ENCODE peak calls at places on chromosomes 11 and 22, in eight cellular contexts. L is right lobe of liver, B is HepG2, Z is chondrocyte, V is cardiac muscle cell, R is lower leg skin, G is lung, O is spleen. Q is an unnamed sample.

GRCh38 chr11:103878646-103879045 is 157.8 kb upstream of the DDI1 start:
- DNase-seq in L (no peak), B (no peak), Z (no peak), V (no peak), R (peak), G (no peak), O (no peak), Q (no peak)

GRCh38 chr22:27726344-27726725 is 75.2 kb downstream of the MN1 start:
- DNase-seq in L (no peak), B (no peak), Z (no peak), V (no peak), R (no peak), G (no peak), O (no peak), Q (no peak)

GRCh38 chr11:102391549-102392237 is 44.7 kb downstream of the BIRC2 start:
- DNase-seq in L (no peak), B (no peak), Z (no peak), V (no peak), R (no peak), G (no peak), O (no peak), Q (no peak)

GRCh38 chr11:35235944-35236666 is 97.1 kb downstream of the CD44 start:
- DNase-seq in L (peak), B (no peak), Z (no peak), V (no peak), R (no peak), G (no peak), O (no peak), Q (no peak)

GRCh38 chr11:122189259-122189658 is 73.2 kb upstream of the BLID start:
- DNase-seq in L (no peak), B (no peak), Z (no peak), V (no peak), R (peak), G (no peak), O (no peak), Q (no peak)

GRCh38 chr11:125071408-125071807 is 8.3 kb downstream of the SLC37A2 start:
- DNase-seq in L (peak), B (no peak), Z (peak), V (no peak), R (no peak), G (no peak), O (peak), Q (no peak)

GRCh38 chr11:61131998-61132555 is 29.1 kb downstream of the VPS37C start:
- DNase-seq in L (no peak), B (no peak), Z (peak), V (no peak), R (no peak), G (no peak), O (no peak), Q (no peak)

GRCh38 chr11:61618991-61619390 is 38.1 kb upstream of the SYT7 start:
- DNase-seq in L (no peak), B (no peak), Z (no peak), V (no peak), R (no peak), G (no peak), O (no peak), Q (no peak)

GRCh38 chr11:62133328-62134065 is 9.7 kb downstream of the INCENP start:
- DNase-seq in L (no peak), B (no peak), Z (peak), V (peak), R (no peak), G (no peak), O (no peak), Q (no peak)

GRCh38 chr11:19874241-19874640 is 161.6 kb downstream of the NAV2 start:
- DNase-seq in L (no peak), B (no peak), Z (no peak), V (no peak), R (no peak), G (no peak), O (no peak), Q (no peak)

GRCh38 chr11:34335331-34335730 is 22.5 kb downstream of the ABTB2 start:
- DNase-seq in L (no peak), B (no peak), Z (no peak), V (no peak), R (no peak), G (no peak), O (no peak), Q (no peak)

GRCh38 chr11:76610871-76611475 is 59.6 kb downstream of the LRRC32 start:
- DNase-seq in L (no peak), B (no peak), Z (no peak), V (peak), R (no peak), G (no peak), O (peak), Q (peak)

DNA sequence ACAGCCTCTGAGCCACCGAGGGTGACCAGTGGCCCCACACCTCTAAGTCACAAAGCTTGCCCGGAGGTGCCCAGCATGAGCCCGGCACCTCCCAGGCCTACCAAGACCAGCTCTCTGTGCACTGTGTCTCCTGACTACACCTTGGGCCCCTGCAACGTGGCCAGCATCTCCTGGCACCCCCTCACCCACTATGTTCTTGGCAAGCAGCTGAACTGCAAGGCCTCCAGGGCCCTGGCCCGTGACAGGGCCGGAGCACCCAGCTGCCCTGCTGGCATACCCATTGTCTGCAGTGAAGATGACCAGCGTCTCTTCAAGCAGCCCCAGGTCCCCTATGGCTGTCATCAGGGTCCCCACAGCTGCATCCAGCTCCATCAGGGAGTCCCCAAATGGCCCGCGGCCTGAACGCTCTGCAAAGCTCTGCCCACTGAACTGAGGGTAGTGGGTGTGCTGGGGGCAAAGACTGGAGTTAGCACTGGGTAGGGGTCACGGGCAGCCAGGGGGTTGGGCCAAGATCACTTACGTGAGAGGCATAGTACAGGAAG is 1.6 kb downstream of the ARSA start:
- DNase-seq in L (no peak), B (no peak), Z (no peak), V (no peak), R (no peak), G (no peak), O (peak), Q (no peak)
- TF ChIP-seq CTCF in L (no peak), B (no peak), Z (no peak), V (no peak), R (no peak), G (no peak), O (no peak), Q (peak)

DNA sequence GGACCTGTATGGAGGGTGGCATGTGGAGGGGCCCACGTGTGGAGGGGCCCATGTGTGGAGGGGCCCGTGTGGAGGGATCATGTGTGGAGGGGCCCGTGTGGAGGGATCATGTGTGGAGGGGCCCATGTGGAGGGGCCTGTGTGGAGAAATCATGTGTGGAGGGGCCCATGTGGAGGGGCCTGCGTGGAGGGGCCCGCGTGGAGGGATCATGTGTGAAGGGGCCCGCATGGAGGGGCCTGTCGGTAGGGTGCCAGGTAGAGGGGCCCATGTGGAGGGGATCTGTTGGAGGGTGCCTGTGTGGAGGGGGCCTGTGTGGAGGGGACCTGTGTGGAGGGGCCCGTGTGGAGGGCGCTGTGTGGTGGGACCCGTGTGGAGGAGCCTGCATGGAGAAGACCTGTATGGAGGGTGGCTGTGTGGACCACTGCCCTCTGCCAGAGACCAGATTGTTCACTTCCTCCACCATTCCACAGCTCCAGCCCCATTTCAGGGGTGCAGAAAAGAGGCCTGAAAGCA is 47.0 kb downstream of the IGLL5 start:
- DNase-seq in L (no peak), B (no peak), Z (peak), V (no peak), R (no peak), G (no peak), O (peak), Q (no peak)
- TF ChIP-seq CTCF in L (no peak), B (no peak), Z (no peak), V (no peak), R (no peak), G (no peak), O (no peak), Q (no peak)

GRCh38 chr11:96096360-96096759 is 172.5 kb upstream of the MTMR2 start:
- DNase-seq in L (no peak), B (no peak), Z (no peak), V (no peak), R (no peak), G (no peak), O (no peak), Q (no peak)

GRCh38 chr11:96101146-96101545 is 177.2 kb upstream of the MTMR2 start:
- DNase-seq in L (no peak), B (no peak), Z (no peak), V (no peak), R (no peak), G (no peak), O (no peak), Q (no peak)

GRCh38 chr11:96098511-96099241 is 174.8 kb upstream of the MTMR2 start:
- DNase-seq in L (no peak), B (peak), Z (no peak), V (no peak), R (no peak), G (no peak), O (no peak), Q (no peak)

GRCh38 chr11:96095884-96096301 is 172.0 kb upstream of the MTMR2 start:
- DNase-seq in L (no peak), B (no peak), Z (no peak), V (no peak), R (no peak), G (no peak), O (no peak), Q (no peak)

GRCh38 chr11:96097844-96098421 is 174.0 kb upstream of the MTMR2 start:
- DNase-seq in L (no peak), B (peak), Z (no peak), V (no peak), R (no peak), G (no peak), O (no peak), Q (no peak)
- TF ChIP-seq CTCF in L (no peak), B (no peak), Z (no peak), V (no peak), R (no peak), G (no peak), O (no peak), Q (no peak)

GRCh38 chr11:56876621-56877312 is 111.9 kb upstream of the OR5AK2 start:
- DNase-seq in L (no peak), B (no peak), Z (no peak), V (no peak), R (peak), G (no peak), O (no peak), Q (no peak)
- TF ChIP-seq CTCF in L (no peak), B (no peak), Z (no peak), V (no peak), R (no peak), G (no peak), O (no peak), Q (no peak)

GRCh38 chr11:85803920-85804319 is 7.0 kb downstream of the SYTL2 start:
- DNase-seq in L (no peak), B (no peak), Z (no peak), V (no peak), R (no peak), G (no peak), O (no peak), Q (no peak)

GRCh38 chr11:85805387-85805786 is 5.6 kb downstream of the SYTL2 start:
- DNase-seq in L (no peak), B (no peak), Z (no peak), V (no peak), R (no peak), G (no peak), O (no peak), Q (no peak)

GRCh38 chr11:85806016-85806415 is 4.9 kb downstream of the SYTL2 start:
- DNase-seq in L (no peak), B (no peak), Z (no peak), V (no peak), R (no peak), G (no peak), O (no peak), Q (no peak)

GRCh38 chr11:85809191-85809590 is 1.8 kb downstream of the SYTL2 start:
- DNase-seq in L (no peak), B (no peak), Z (no peak), V (no peak), R (no peak), G (no peak), O (no peak), Q (no peak)

DNA sequence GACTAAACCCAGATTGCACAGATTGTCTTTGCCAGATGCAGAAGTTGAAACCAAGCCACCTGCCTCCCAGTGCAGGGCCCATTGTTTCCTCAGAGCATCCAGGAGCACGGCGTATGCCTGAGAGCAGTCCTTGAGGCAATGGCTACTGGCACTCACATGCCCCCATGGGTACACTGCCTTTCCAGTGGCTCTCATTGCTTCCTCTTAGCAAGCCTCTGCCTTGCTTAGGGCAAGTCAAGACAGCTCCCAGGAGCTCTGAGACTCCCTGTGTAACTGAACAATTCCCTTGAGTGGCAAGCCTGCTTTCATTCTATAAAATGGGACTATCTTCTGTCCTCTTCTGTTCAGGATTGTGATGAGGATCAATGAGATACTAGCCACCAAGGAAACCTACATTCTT is 4.1 kb downstream of the SYTL2 start:
- DNase-seq in L (no peak), B (no peak), Z (no peak), V (no peak), R (no peak), G (no peak), O (no peak), Q (no peak)
- TF ChIP-seq CTCF in L (no peak), B (no peak), Z (no peak), V (no peak), R (no peak), G (no peak), O (no peak), Q (no peak)

GRCh38 chr11:14907411-14908213 is 15.6 kb upstream of the CYP2R1 start:
- DNase-seq in L (peak), B (peak), Z (peak), V (peak), R (peak), G (peak), O (peak), Q (peak)
- TF ChIP-seq CTCF in L (peak), B (peak), Z (peak), V (peak), R (no peak), G (peak), O (peak), Q (peak)

GRCh38 chr11:1515082-1516060 is 28.8 kb upstream of the MOB2 start:
- DNase-seq in L (peak), B (peak), Z (peak), V (peak), R (peak), G (peak), O (peak), Q (peak)

GRCh38 chr11:1518301-1518700 is 31.7 kb upstream of the MOB2 start:
- DNase-seq in L (peak), B (no peak), Z (peak), V (no peak), R (no peak), G (no peak), O (peak), Q (no peak)

GRCh38 chr11:1517117-1518005 is 30.8 kb upstream of the MOB2 start:
- DNase-seq in L (peak), B (no peak), Z (peak), V (no peak), R (no peak), G (no peak), O (peak), Q (no peak)

GRCh38 chr11:1514349-1515061 is 27.9 kb upstream of the MOB2 start:
- DNase-seq in L (peak), B (no peak), Z (peak), V (no peak), R (no peak), G (no peak), O (peak), Q (no peak)

DNA sequence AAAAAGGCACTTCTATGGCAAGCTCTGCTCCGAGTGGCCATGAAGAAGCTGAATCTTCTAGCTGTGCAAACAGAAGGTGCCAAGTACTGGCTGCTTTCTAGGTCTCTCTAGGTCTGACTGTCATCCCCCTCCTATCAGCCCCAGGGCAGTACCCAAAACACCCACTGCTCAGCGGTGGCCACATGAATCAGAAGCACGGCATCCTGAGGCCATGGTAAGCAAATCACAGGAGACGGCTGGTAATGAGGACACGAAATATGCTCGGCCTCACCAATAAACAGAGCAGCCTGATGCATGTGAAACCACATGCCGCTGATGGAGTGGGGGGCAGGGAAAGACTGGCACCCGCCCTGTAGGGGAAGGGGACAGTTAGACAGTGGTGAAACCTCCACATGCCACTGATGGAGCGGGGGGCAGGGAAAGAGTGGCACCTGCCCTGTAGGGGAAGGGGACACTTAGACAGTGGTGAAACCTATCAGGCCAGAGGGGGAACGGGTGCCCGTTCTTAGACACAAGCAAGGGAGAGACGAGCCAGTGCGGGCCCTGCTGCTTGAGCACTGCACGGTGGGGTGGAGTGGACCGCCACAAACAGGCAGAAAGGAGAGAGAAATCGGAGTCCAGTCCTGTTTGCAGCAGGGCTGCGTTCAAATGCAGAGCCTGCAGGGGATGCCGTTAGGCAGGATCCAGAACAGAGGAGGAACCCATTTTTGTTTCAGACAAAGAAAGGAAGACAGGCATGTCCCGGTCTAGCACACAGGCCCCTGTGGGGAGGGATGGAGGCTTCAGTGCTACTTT is 29.9 kb upstream of the MOB2 start:
- DNase-seq in L (peak), B (no peak), Z (peak), V (no peak), R (no peak), G (no peak), O (peak), Q (no peak)
- TF ChIP-seq CTCF in L (no peak), B (no peak), Z (no peak), V (no peak), R (no peak), G (no peak), O (no peak), Q (no peak)

Q was measured in nephron progenitor cell.